ENCODE peak calls at places on chromosomes 3 and 15, in five cellular contexts. B is DND-41, J is suprapubic skin, F is psoas muscle, Q is PC-3. M is an unnamed sample. For H3K4me1, the result is how much of the 10 kb centered on the place peaks cover.

GRCh38 chr3:192434186-192434585 is 293.2 kb downstream of the FGF12 start:
- DNase-seq in B (no peak), J (no peak), F (no peak), Q (no peak), M (no peak)

GRCh38 chr15:81301815-81302399 is 22.0 kb downstream of the STARD5 start:
- DNase-seq in B (no peak), J (peak), F (no peak), Q (no peak), M (no peak)

GRCh38 chr15:38440353-38441129 is 13.4 kb upstream of the FAM98B start:
- DNase-seq in B (peak), J (peak), F (peak), Q (peak), M (no peak)

GRCh38 chr15:71451080-71451479 is 335.8 kb downstream of the THSD4 start:
- DNase-seq in B (no peak), J (no peak), F (no peak), Q (no peak), M (no peak)

GRCh38 chr15:26891448-26891881 is 24.6 kb downstream of the GABRA5 start:
- DNase-seq in B (peak), J (no peak), F (no peak), Q (peak), M (no peak)

GRCh38 chr15:31811641-31812040 is 218.7 kb upstream of the CHRNA7 start:
- DNase-seq in B (no peak), J (no peak), F (no peak), Q (no peak), M (no peak)

GRCh38 chr15:39165026-39165706 is 415.7 kb upstream of the THBS1 start:
- DNase-seq in B (no peak), J (no peak), F (no peak), Q (no peak), M (no peak)

GRCh38 chr3:146550743-146551510 is 6.5 kb upstream of the PLSCR1 start:
- DNase-seq in B (no peak), J (no peak), F (no peak), Q (peak), M (no peak)

GRCh38 chr3:101099791-101100190 is 106.6 kb upstream of the ABI3BP start:
- DNase-seq in B (no peak), J (no peak), F (no peak), Q (no peak), M (no peak)

GRCh38 chr3:183515968-183516851 is 39.3 kb downstream of the KLHL6 start:
- DNase-seq in B (peak), J (no peak), F (no peak), Q (no peak), M (peak)

GRCh38 chr3:127655641-127656040 is 17.1 kb upstream of the ABTB1 start:
- DNase-seq in B (no peak), J (no peak), F (no peak), Q (peak), M (no peak)

GRCh38 chr15:89057506-89058133 is 30.6 kb upstream of the ABHD2 start:
- DNase-seq in B (peak), J (peak), F (peak), Q (peak), M (peak)

GRCh38 chr15:66775127-66776105 is 73.4 kb downstream of the SMAD6 start:
- DNase-seq in B (no peak), J (no peak), F (peak), Q (no peak), M (no peak)

GRCh38 chr3:39541917-39542329 is 74.4 kb downstream of the MOBP start:
- DNase-seq in B (no peak), J (no peak), F (no peak), Q (peak), M (no peak)

GRCh38 chr3:189236352-189236751 is 64.6 kb downstream of the TPRG1 start:
- DNase-seq in B (no peak), J (no peak), F (no peak), Q (no peak), M (no peak)

GRCh38 chr3:15781637-15782402 is 16.0 kb downstream of the ANKRD28 start:
- DNase-seq in B (no peak), J (no peak), F (no peak), Q (no peak), M (no peak)

GRCh38 chr3:14480207-14481017 is 59.7 kb downstream of the GRIP2 start:
- DNase-seq in B (no peak), J (no peak), F (peak), Q (no peak), M (no peak)

GRCh38 chr15:73746883-73747282 is 6.3 kb downstream of the INSYN1 start:
- DNase-seq in B (no peak), J (no peak), F (no peak), Q (no peak), M (no peak)

GRCh38 chr3:140096037-140096436 is 161.1 kb downstream of the CLSTN2 start:
- DNase-seq in B (no peak), J (no peak), F (no peak), Q (no peak), M (no peak)

GRCh38 chr3:40969341-40969740 is 230.0 kb upstream of the CTNNB1 start:
- DNase-seq in B (no peak), J (no peak), F (no peak), Q (no peak), M (no peak)

GRCh38 chr3:170052398-170052797 is 14.6 kb downstream of the GPR160 start:
- DNase-seq in B (no peak), J (no peak), F (no peak), Q (no peak), M (no peak)

GRCh38 chr15:66231421-66232266 is 21.9 kb downstream of the MEGF11 start:
- DNase-seq in B (no peak), J (no peak), F (no peak), Q (no peak), M (no peak)

GRCh38 chr3:111952866-111953450 is 25.9 kb upstream of the ABHD10 start:
- DNase-seq in B (no peak), J (no peak), F (no peak), Q (no peak), M (no peak)

GRCh38 chr3:65733459-65733858 is 305.3 kb downstream of the MAGI1 start:
- DNase-seq in B (no peak), J (no peak), F (no peak), Q (no peak), M (no peak)

GRCh38 chr3:182983811-182984210 is 3.5 kb upstream of the DCUN1D1 start:
- DNase-seq in B (no peak), J (no peak), F (no peak), Q (no peak), M (no peak)

GRCh38 chr15:22863356-22863755 is 24.9 kb downstream of the NIPA2 start:
- DNase-seq in B (no peak), J (no peak), F (no peak), Q (no peak), M (no peak)

GRCh38 chr15:34084086-34084485 is 17.6 kb downstream of the EMC7 start:
- DNase-seq in B (no peak), J (no peak), F (peak), Q (peak), M (no peak)

GRCh38 chr15:91769919-91770318 is 83.6 kb upstream of the SLCO3A1 start:
- DNase-seq in B (no peak), J (no peak), F (no peak), Q (no peak), M (no peak)

GRCh38 chr3:54188176-54188791 is 65.9 kb downstream of the CACNA2D3 start:
- DNase-seq in B (peak), J (no peak), F (no peak), Q (peak), M (no peak)

GRCh38 chr3:48084929-48085328 is 68.7 kb upstream of the MAP4 start:
- DNase-seq in B (no peak), J (no peak), F (no peak), Q (no peak), M (no peak)

GRCh38 chr15:69760263-69760855 is 307.7 kb downstream of the RPLP1 start:
- DNase-seq in B (no peak), J (no peak), F (no peak), Q (no peak), M (no peak)

GRCh38 chr15:90062023-90062728 is 40.1 kb downstream of the IDH2 start:
- DNase-seq in B (peak), J (no peak), F (no peak), Q (peak), M (peak)

GRCh38 chr15:99174567-99174966 is 69.7 kb downstream of the SYNM start:
- DNase-seq in B (no peak), J (no peak), F (peak), Q (no peak), M (no peak)
- H3K4me1 ChIP-seq in B (under half), J (under half), F (half or more), Q (under half), M (under half)

DNA sequence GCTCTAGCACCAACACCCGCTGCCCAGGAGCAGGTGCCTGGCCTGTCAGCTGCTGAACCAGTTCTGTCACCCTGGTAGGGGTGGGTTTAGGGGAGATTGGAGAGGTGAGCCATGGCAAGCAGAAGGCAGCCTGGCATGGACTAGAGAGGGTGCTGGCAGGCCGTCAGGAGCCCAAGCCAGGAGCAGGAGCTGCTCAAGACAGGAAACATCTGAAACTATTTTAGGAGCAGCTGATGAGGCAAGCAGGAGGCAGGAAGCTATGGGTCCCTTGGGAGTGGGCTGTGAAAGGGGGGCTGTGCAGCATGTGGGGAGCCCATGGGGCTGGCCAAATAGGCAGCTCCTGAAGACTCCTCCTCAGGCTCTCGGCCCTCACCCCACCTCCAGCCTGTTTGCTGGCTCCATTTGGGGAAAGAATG is 2.3 kb downstream of the INKA1 start:
- DNase-seq in B (peak), J (peak), F (peak), Q (peak), M (no peak)
- H3K4me3 ChIP-seq in B (no peak), J (peak), F (peak), Q (no peak), M (no peak)

GRCh38 chr15:96322401-96323249 is 7.9 kb upstream of the NR2F2 start:
- DNase-seq in B (no peak), J (no peak), F (peak), Q (peak), M (no peak)
- H3K27ac ChIP-seq in B (no peak), J (peak), F (peak), Q (no peak), M (no peak)

GRCh38 chr3:98518816-98519215 is 3.9 kb downstream of the CLDND1 start:
- DNase-seq in B (no peak), J (no peak), F (no peak), Q (no peak), M (no peak)
- H3K4me1 ChIP-seq in B (under half), J (under half), F (under half), Q (under half), M (under half)

GRCh38 chr15:57223345-57223744 is 153.0 kb upstream of the CGNL1 start:
- DNase-seq in B (no peak), J (no peak), F (no peak), Q (no peak), M (no peak)
- H3K4me3 ChIP-seq in B (no peak), J (no peak), F (no peak), Q (no peak), M (no peak)

DNA sequence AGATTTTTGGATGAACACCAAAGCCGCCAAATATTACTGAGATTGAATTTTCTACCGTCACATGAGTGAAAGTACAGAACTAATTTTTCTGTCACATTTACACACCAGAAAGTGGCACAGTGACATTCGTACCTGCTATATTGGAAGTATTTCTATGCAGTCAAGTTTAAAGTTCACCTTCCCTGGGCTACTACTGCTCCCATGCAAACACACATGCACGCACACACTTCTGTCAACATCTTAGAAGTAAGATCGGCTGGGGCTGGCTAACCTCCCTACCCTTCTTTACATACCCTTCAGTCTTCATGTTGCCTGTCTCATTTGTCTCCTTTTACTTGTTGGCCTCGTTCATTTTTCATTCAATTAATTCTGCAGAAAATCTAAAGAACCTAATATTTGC is 19.0 kb upstream of the TM4SF1 start:
- DNase-seq in B (no peak), J (no peak), F (no peak), Q (no peak), M (no peak)
- H3K27ac ChIP-seq in B (no peak), J (no peak), F (no peak), Q (peak), M (no peak)

GRCh38 chr15:85531083-85531482 is 150.7 kb downstream of the AKAP13 start:
- DNase-seq in B (no peak), J (no peak), F (no peak), Q (no peak), M (no peak)
- H3K4me1 ChIP-seq in B (under half), J (under half), F (under half), Q (under half), M (under half)